ENCODE peak calls at places on chromosomes 3 and 15, in five cellular contexts. Z, C, M, R and J are unnamed samples.
A peak's percentile ranks its signal among the peaks of the same experiment; 100 is the strongest.

GRCh38 chr3:81249540-81250029 is 511.9 kb downstream of the GBE1 start:
- DNase-seq in Z (no peak), C (no peak), M (peak; percentile 97), R (no peak), J (no peak)

GRCh38 chr3:32423956-32424558 is 32.4 kb downstream of the CMTM7 start:
- DNase-seq in Z (no peak), C (no peak), M (no peak), R (no peak), J (peak; percentile 43)

GRCh38 chr3:32568953-32569352 is 1.7 kb downstream of the DYNC1LI1 start:
- DNase-seq in Z (no peak), C (no peak), M (no peak), R (no peak), J (no peak)

GRCh38 chr15:31975446-31976229 is 54.7 kb upstream of the CHRNA7 start:
- DNase-seq in Z (peak; percentile 79), C (no peak), M (no peak), R (no peak), J (no peak)

GRCh38 chr3:12175137-12175593 is 16.5 kb upstream of the TIMP4 start:
- DNase-seq in Z (no peak), C (no peak), M (no peak), R (no peak), J (no peak)

GRCh38 chr3:142115927-142116668 is 33.2 kb downstream of the TFDP2 start:
- DNase-seq in Z (no peak), C (no peak), M (no peak), R (no peak), J (no peak)

GRCh38 chr3:16031434-16031833 is 143.0 kb upstream of the GALNT15 start:
- DNase-seq in Z (no peak), C (no peak), M (no peak), R (no peak), J (no peak)

GRCh38 chr3:131083190-131083863 is 56.6 kb downstream of the NEK11 start:
- DNase-seq in Z (peak; percentile 77), C (no peak), M (no peak), R (no peak), J (no peak)

GRCh38 chr3:10981961-10982360 is 10.6 kb upstream of the SLC6A1 start:
- DNase-seq in Z (no peak), C (no peak), M (no peak), R (no peak), J (no peak)

GRCh38 chr3:116849261-116849688 is 139.7 kb downstream of the TUSC7 start:
- DNase-seq in Z (no peak), C (no peak), M (no peak), R (no peak), J (peak; percentile 52)

GRCh38 chr15:45795487-45796069 is 160.7 kb downstream of the SQOR start:
- DNase-seq in Z (peak; percentile 35), C (no peak), M (peak; percentile 52), R (no peak), J (peak; percentile 25)

GRCh38 chr3:151320131-151320530 is 3.5 kb upstream of the GPR87 start:
- DNase-seq in Z (no peak), C (no peak), M (no peak), R (no peak), J (no peak)

GRCh38 chr3:123346726-123347125 is 102.2 kb downstream of the ADCY5 start:
- DNase-seq in Z (no peak), C (no peak), M (no peak), R (no peak), J (no peak)

GRCh38 chr3:185766645-185767323 is 58.1 kb downstream of the IGF2BP2 start:
- DNase-seq in Z (no peak), C (no peak), M (no peak), R (no peak), J (no peak)

GRCh38 chr3:197083486-197083885 is 53.9 kb upstream of the MELTF start:
- DNase-seq in Z (no peak), C (no peak), M (no peak), R (no peak), J (no peak)

GRCh38 chr3:15064299-15064834 is 748 bp downstream of the MRPS25 start:
- DNase-seq in Z (peak; percentile 66), C (no peak), M (no peak), R (no peak), J (no peak)

GRCh38 chr15:65525622-65526021 is 4.6 kb upstream of the HACD3 start:
- DNase-seq in Z (peak; percentile 24), C (no peak), M (no peak), R (no peak), J (no peak)

GRCh38 chr3:89107461-89108035 is at the start of gene EPHA3:
- DNase-seq in Z (peak; percentile 67), C (peak; percentile 13), M (peak; percentile 12), R (no peak), J (peak; percentile 53)

GRCh38 chr15:84878504-84878903 is 6.0 kb upstream of the SLC28A1 start:
- DNase-seq in Z (peak; percentile 70), C (peak; percentile 78), M (peak; percentile 22), R (no peak), J (peak; percentile 21)

GRCh38 chr3:72191211-72191960 is 406.4 kb upstream of the PROK2 start:
- DNase-seq in Z (no peak), C (no peak), M (no peak), R (no peak), J (no peak)

GRCh38 chr3:183626877-183627594 is 8.4 kb upstream of the KLHL24 start:
- DNase-seq in Z (no peak), C (no peak), M (no peak), R (no peak), J (no peak)

GRCh38 chr15:100261302-100262240 is 80.2 kb downstream of the ADAMTS17 start:
- DNase-seq in Z (no peak), C (no peak), M (no peak), R (no peak), J (peak; percentile 28)

GRCh38 chr3:140203510-140203909 is 268.5 kb downstream of the CLSTN2 start:
- DNase-seq in Z (no peak), C (no peak), M (no peak), R (no peak), J (no peak)

GRCh38 chr3:15345051-15345607 is 12.7 kb upstream of the SH3BP5 start:
- DNase-seq in Z (no peak), C (no peak), M (no peak), R (no peak), J (no peak)

GRCh38 chr15:77507151-77507847 is 86.6 kb downstream of the HMG20A start:
- DNase-seq in Z (no peak), C (no peak), M (no peak), R (no peak), J (no peak)

GRCh38 chr3:117557469-117557868 is 847.9 kb downstream of the TUSC7 start:
- DNase-seq in Z (no peak), C (no peak), M (no peak), R (no peak), J (no peak)

GRCh38 chr3:28117598-28117997 is 123.8 kb upstream of the CMC1 start:
- DNase-seq in Z (no peak), C (no peak), M (no peak), R (no peak), J (no peak)

DNA sequence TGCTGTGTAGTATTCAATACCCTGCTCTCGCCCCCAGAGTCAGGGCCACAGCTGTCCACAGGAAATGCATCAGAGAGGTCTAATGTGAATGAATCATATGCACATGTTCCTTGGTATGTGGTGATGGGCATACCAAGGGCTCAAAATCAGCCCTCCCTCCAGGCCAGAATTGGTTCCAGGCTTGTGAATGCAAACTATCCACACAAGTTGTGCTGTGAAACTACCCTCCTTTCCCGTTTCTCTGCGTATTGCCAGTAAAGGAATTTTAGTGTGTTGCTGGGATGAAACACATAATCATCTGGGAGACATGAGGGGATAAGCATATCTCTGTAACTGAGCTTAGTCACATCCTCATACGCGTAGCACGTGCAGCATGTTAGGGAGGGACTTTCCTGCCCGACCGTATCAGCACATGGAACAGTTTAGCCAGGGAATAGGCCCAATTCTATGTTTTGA is 9.2 kb upstream of the MME start:
- DNase-seq in Z (peak; percentile 20), C (peak; percentile 11), M (no peak), R (no peak), J (no peak)
- TF ChIP-seq TAF1 in Z (peak; percentile 46), C (no peak), M (no peak), R (no peak), J (no peak)

GRCh38 chr15:50355612-50355905 is 561 bp upstream of the GABPB1 start:
- DNase-seq in Z (no peak), C (no peak), M (no peak), R (no peak), J (no peak)

GRCh38 chr15:50353251-50353998 is 1.6 kb downstream of the GABPB1 start:
- DNase-seq in Z (no peak), C (peak; percentile 26), M (no peak), R (no peak), J (no peak)

GRCh38 chr15:50355980-50356379 is 982 bp upstream of the GABPB1 start:
- DNase-seq in Z (no peak), C (no peak), M (no peak), R (no peak), J (no peak)

GRCh38 chr15:50353999-50354837 is 780 bp downstream of the GABPB1 start:
- DNase-seq in Z (peak; percentile 63), C (peak; percentile 52), M (peak; percentile 85), R (peak; percentile 50), J (peak; percentile 60)

GRCh38 chr15:50354838-50355611 is at the start of gene GABPB1:
- DNase-seq in Z (peak; percentile 95), C (peak; percentile 95), M (peak; percentile 87), R (peak; percentile 60), J (peak; percentile 90)
- TF ChIP-seq EP300 in Z (no peak), C (no peak), M (no peak), R (no peak), J (no peak)

GRCh38 chr3:65178703-65179102 is 490.9 kb upstream of the ADAMTS9 start:
- DNase-seq in Z (no peak), C (no peak), M (no peak), R (no peak), J (no peak)

GRCh38 chr3:65170357-65171090 is 482.7 kb upstream of the ADAMTS9 start:
- DNase-seq in Z (peak; percentile 43), C (peak; percentile 27), M (no peak), R (no peak), J (no peak)

GRCh38 chr3:65173841-65174240 is 486.0 kb upstream of the ADAMTS9 start:
- DNase-seq in Z (no peak), C (no peak), M (no peak), R (no peak), J (no peak)

GRCh38 chr3:65177879-65178484 is 490.2 kb upstream of the ADAMTS9 start:
- DNase-seq in Z (peak; percentile 31), C (no peak), M (no peak), R (no peak), J (no peak)

GRCh38 chr3:65174713-65175112 is 486.9 kb upstream of the ADAMTS9 start:
- DNase-seq in Z (no peak), C (peak; percentile 10), M (no peak), R (no peak), J (no peak)
- TF ChIP-seq TAF1 in Z (no peak), C (no peak), M (no peak), R (no peak), J (no peak)

DNA sequence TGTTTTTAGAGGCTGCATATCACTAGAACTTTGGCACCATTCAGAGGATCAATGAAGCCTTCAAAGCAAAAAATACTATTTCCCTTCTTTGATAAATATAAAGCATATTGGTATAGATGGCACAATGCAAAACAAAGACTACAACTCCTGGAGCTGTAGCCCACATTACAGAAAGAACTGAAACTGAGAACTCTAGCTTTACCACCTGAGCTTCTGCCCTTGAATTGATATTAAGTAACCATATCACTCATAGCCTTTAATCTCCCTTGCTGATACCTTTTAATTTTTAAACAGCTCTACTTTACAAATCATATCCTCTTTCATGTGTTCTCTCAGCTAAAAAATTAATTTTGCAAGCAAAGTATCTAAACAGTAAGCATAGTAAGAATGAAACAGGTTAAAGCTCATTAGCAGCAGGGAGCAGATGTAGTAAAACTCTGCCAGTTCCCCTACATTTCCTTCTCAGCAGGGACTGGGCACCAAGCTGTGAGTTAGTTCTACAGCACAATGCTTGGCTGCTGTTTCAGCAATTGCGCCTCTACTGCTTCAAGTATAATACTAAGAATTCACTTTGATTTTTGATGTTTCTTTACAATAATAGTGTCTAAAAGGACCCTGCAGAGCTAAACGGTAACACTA is 97.9 kb upstream of the NANOGP8 start:
- DNase-seq in Z (no peak), C (no peak), M (no peak), R (peak; percentile 45), J (no peak)
- TF ChIP-seq EP300 in Z (no peak), C (no peak), M (no peak), R (no peak), J (peak; percentile 19)